ENCODE peak calls at places on chromosome 10, in five cellular contexts. One of them, this sample, is unnamed.
A peak's percentile ranks its signal among the peaks of the same experiment; 100 is the strongest.

GRCh38 chr10:132307823-132308587 is at the start of gene STK32C:
- DNase-seq in left lung: peak; percentile 97
- DNase-seq in naive thymus-derived CD4-positive, alpha-beta T cell: peak; percentile 88
- DNase-seq in aorta: peak; percentile 97
- DNase-seq in right cardiac atrium: peak; percentile 97
- DNase-seq in this sample: peak; percentile 92

GRCh38 chr10:14302035-14302434 is 28.7 kb downstream of the FRMD4A start:
- DNase-seq in left lung: no peak
- DNase-seq in right cardiac atrium: no peak
- DNase-seq in aorta: no peak
- DNase-seq in naive thymus-derived CD4-positive, alpha-beta T cell: no peak
- DNase-seq in this sample: no peak

GRCh38 chr10:27628631-27629030 is 117.0 kb downstream of the MKX start:
- DNase-seq in left lung: no peak
- DNase-seq in right cardiac atrium: no peak
- DNase-seq in aorta: no peak
- DNase-seq in naive thymus-derived CD4-positive, alpha-beta T cell: no peak
- DNase-seq in this sample: no peak

GRCh38 chr10:122341141-122341810 is 33.2 kb upstream of the PLEKHA1 start:
- DNase-seq in right cardiac atrium: no peak
- DNase-seq in aorta: no peak
- DNase-seq in left lung: no peak
- DNase-seq in naive thymus-derived CD4-positive, alpha-beta T cell: no peak
- DNase-seq in this sample: no peak

GRCh38 chr10:101666025-101666424 is 28.9 kb downstream of the FBXW4 start:
- DNase-seq in left lung: no peak
- DNase-seq in right cardiac atrium: no peak
- DNase-seq in aorta: no peak
- DNase-seq in naive thymus-derived CD4-positive, alpha-beta T cell: no peak
- DNase-seq in this sample: no peak

GRCh38 chr10:17062493-17063487 is 66.8 kb downstream of the CUBN start:
- DNase-seq in left lung: no peak
- DNase-seq in aorta: peak; percentile 86
- DNase-seq in right cardiac atrium: peak; percentile 64
- DNase-seq in naive thymus-derived CD4-positive, alpha-beta T cell: no peak
- DNase-seq in this sample: no peak

GRCh38 chr10:86083664-86084175 is 282.9 kb downstream of the GRID1 start:
- DNase-seq in left lung: no peak
- DNase-seq in right cardiac atrium: no peak
- DNase-seq in naive thymus-derived CD4-positive, alpha-beta T cell: no peak
- DNase-seq in aorta: no peak
- DNase-seq in this sample: no peak

GRCh38 chr10:101780187-101780817 is 2.9 kb downstream of the NPM3 start:
- DNase-seq in left lung: no peak
- DNase-seq in aorta: peak; percentile 62
- DNase-seq in naive thymus-derived CD4-positive, alpha-beta T cell: no peak
- DNase-seq in right cardiac atrium: peak; percentile 50
- DNase-seq in this sample: no peak

GRCh38 chr10:49679480-49679893 is at the start of gene C10orf53:
- DNase-seq in left lung: peak; percentile 78
- DNase-seq in naive thymus-derived CD4-positive, alpha-beta T cell: no peak
- DNase-seq in right cardiac atrium: no peak
- DNase-seq in aorta: no peak
- DNase-seq in this sample: no peak

GRCh38 chr10:95208702-95209391 is 14.8 kb downstream of the ACSM6 start:
- DNase-seq in right cardiac atrium: no peak
- DNase-seq in naive thymus-derived CD4-positive, alpha-beta T cell: no peak
- DNase-seq in aorta: no peak
- DNase-seq in left lung: no peak
- DNase-seq in this sample: no peak

GRCh38 chr10:121527690-121528089 is 70.6 kb downstream of the FGFR2 start:
- DNase-seq in right cardiac atrium: no peak
- DNase-seq in naive thymus-derived CD4-positive, alpha-beta T cell: no peak
- DNase-seq in left lung: no peak
- DNase-seq in aorta: no peak
- DNase-seq in this sample: no peak

GRCh38 chr10:5595095-5595494 is 70.3 kb downstream of the CALML3 start:
- DNase-seq in aorta: no peak
- DNase-seq in left lung: no peak
- DNase-seq in right cardiac atrium: no peak
- DNase-seq in naive thymus-derived CD4-positive, alpha-beta T cell: no peak
- DNase-seq in this sample: no peak

GRCh38 chr10:5356479-5356763 is 8.3 kb upstream of the UCN3 start:
- DNase-seq in right cardiac atrium: no peak
- DNase-seq in left lung: no peak
- DNase-seq in aorta: no peak
- DNase-seq in naive thymus-derived CD4-positive, alpha-beta T cell: no peak
- DNase-seq in this sample: no peak

GRCh38 chr10:129531969-129532660 is 65.1 kb downstream of the MGMT start:
- DNase-seq in naive thymus-derived CD4-positive, alpha-beta T cell: no peak
- DNase-seq in right cardiac atrium: no peak
- DNase-seq in left lung: no peak
- DNase-seq in aorta: no peak
- DNase-seq in this sample: no peak

GRCh38 chr10:118543714-118544400 is 51.6 kb downstream of the PRLHR start:
- DNase-seq in naive thymus-derived CD4-positive, alpha-beta T cell: peak; percentile 42
- DNase-seq in aorta: no peak
- DNase-seq in right cardiac atrium: no peak
- DNase-seq in left lung: no peak
- DNase-seq in this sample: no peak

GRCh38 chr10:42952358-42952757 is 124.5 kb upstream of the RET start:
- DNase-seq in naive thymus-derived CD4-positive, alpha-beta T cell: no peak
- DNase-seq in right cardiac atrium: peak; percentile 70
- DNase-seq in aorta: peak; percentile 70
- DNase-seq in left lung: peak; percentile 84
- DNase-seq in this sample: no peak

DNA sequence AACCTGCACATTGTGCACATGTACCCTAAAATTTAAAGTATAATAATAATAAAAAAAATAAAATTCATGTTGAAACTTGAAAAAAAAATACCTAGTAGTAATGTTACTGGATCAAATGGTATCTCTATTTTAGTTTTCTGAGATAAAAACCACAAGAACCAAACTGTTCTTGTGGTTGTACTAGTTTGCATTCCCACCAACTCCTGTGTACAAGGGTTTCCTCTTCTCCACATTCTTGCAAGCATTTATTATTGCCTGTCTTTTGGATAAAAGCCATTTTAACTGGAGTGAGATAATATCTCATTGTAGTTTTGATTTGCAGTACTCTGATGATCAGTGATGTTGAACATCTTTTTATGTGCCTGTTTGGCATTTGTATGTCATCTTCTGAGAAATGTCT is 177.7 kb downstream of the KIF20B start:
- DNase-seq in naive thymus-derived CD4-positive, alpha-beta T cell: no peak
- DNase-seq in aorta: no peak
- DNase-seq in right cardiac atrium: no peak
- DNase-seq in left lung: no peak
- DNase-seq in this sample: no peak
- H3K9me3 ChIP-seq in naive thymus-derived CD4-positive, alpha-beta T cell: no peaks in the 10 kb centered on the region
- H3K9me3 ChIP-seq in aorta: no peaks in the 10 kb centered on the region
- H3K9me3 ChIP-seq in right cardiac atrium: no peaks in the 10 kb centered on the region
- H3K9me3 ChIP-seq in left lung: peaks cover 4% of the 10 kb centered on the region
- H3K9me3 ChIP-seq in this sample: peaks cover 3% of the 10 kb centered on the region

GRCh38 chr10:131109291-131109690 is 202.2 kb downstream of the TCERG1L start:
- DNase-seq in left lung: no peak
- DNase-seq in right cardiac atrium: no peak
- DNase-seq in aorta: no peak
- DNase-seq in naive thymus-derived CD4-positive, alpha-beta T cell: no peak
- DNase-seq in this sample: no peak
- H3K9me3 ChIP-seq in left lung: peaks cover 6% of the 10 kb centered on the region
- H3K9me3 ChIP-seq in right cardiac atrium: no peaks in the 10 kb centered on the region
- H3K9me3 ChIP-seq in aorta: peaks cover 6% of the 10 kb centered on the region
- H3K9me3 ChIP-seq in naive thymus-derived CD4-positive, alpha-beta T cell: peaks cover 15% of the 10 kb centered on the region
- H3K9me3 ChIP-seq in this sample: no peaks in the 10 kb centered on the region

GRCh38 chr10:108970016-108970415 is 953.3 kb downstream of the XPNPEP1 start:
- DNase-seq in right cardiac atrium: no peak
- DNase-seq in naive thymus-derived CD4-positive, alpha-beta T cell: no peak
- DNase-seq in aorta: no peak
- DNase-seq in left lung: no peak
- DNase-seq in this sample: no peak
- H3K9me3 ChIP-seq in right cardiac atrium: no peaks in the 10 kb centered on the region
- H3K9me3 ChIP-seq in naive thymus-derived CD4-positive, alpha-beta T cell: no peaks in the 10 kb centered on the region
- H3K9me3 ChIP-seq in aorta: no peaks in the 10 kb centered on the region
- H3K9me3 ChIP-seq in left lung: peaks cover 4% of the 10 kb centered on the region
- H3K9me3 ChIP-seq in this sample: no peaks in the 10 kb centered on the region

DNA sequence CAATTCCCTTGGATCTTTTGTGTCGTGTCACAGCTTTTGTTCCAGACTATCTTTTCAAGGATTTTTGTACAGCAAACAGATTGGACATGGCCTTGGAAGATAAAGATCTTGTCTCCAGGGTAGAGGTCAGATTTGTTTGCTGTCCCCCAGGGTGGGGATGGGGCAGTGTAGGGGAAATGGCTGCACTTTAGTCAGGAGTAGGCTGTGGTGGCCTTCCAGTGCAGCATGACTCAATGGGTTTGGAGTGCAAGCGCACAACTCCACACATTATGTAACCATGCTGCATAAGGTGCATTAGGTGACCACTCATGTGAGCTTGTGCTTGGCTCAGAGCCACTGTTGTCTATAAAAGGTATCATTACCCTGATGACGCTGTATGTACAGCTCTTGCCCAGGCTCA is 23.9 kb upstream of the ADAMTS14 start:
- DNase-seq in naive thymus-derived CD4-positive, alpha-beta T cell: peak; percentile 22
- DNase-seq in left lung: no peak
- DNase-seq in right cardiac atrium: no peak
- DNase-seq in aorta: no peak
- DNase-seq in this sample: no peak
- H3K9me3 ChIP-seq in naive thymus-derived CD4-positive, alpha-beta T cell: peaks cover 46% of the 10 kb centered on the region
- H3K9me3 ChIP-seq in left lung: peaks cover 20% of the 10 kb centered on the region
- H3K9me3 ChIP-seq in right cardiac atrium: no peaks in the 10 kb centered on the region
- H3K9me3 ChIP-seq in aorta: peaks cover 5% of the 10 kb centered on the region
- H3K9me3 ChIP-seq in this sample: no peaks in the 10 kb centered on the region

DNA sequence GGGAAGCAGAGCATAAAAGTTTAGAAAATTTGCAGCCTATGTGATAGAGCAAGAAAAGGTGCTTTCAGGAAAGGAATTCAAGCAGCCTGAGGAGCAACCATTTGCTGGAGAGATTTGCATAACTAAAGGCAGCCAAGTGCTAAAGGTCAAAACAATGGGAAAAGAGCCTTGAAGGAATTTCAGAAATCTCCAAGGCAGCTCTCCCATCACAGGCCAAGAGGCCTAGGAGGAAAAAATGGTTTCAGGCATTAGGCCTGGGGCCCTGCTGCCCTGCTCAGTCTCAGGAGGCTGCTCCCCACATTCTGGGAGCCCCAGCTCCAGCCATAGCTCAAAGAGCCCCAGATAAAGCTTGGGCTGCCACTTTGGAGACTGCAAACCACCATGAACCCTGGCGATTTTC is 95.9 kb upstream of the UNC5B start:
- DNase-seq in left lung: no peak
- DNase-seq in naive thymus-derived CD4-positive, alpha-beta T cell: no peak
- DNase-seq in aorta: no peak
- DNase-seq in right cardiac atrium: no peak
- DNase-seq in this sample: no peak
- H3K9me3 ChIP-seq in left lung: peaks cover 57% of the 10 kb centered on the region
- H3K9me3 ChIP-seq in naive thymus-derived CD4-positive, alpha-beta T cell: peaks cover 25% of the 10 kb centered on the region
- H3K9me3 ChIP-seq in aorta: peaks cover 12% of the 10 kb centered on the region
- H3K9me3 ChIP-seq in right cardiac atrium: peaks cover 10% of the 10 kb centered on the region
- H3K9me3 ChIP-seq in this sample: peaks cover 5% of the 10 kb centered on the region

GRCh38 chr10:30503700-30504462 is 69.9 kb downstream of the MAP3K8 start:
- DNase-seq in aorta: no peak
- DNase-seq in naive thymus-derived CD4-positive, alpha-beta T cell: no peak
- DNase-seq in left lung: no peak
- DNase-seq in right cardiac atrium: no peak
- DNase-seq in this sample: no peak

GRCh38 chr10:30505543-30506298 is 71.7 kb downstream of the MAP3K8 start:
- DNase-seq in right cardiac atrium: no peak
- DNase-seq in left lung: no peak
- DNase-seq in naive thymus-derived CD4-positive, alpha-beta T cell: no peak
- DNase-seq in aorta: no peak
- DNase-seq in this sample: no peak

GRCh38 chr10:30510184-30510931 is 76.4 kb downstream of the MAP3K8 start:
- DNase-seq in naive thymus-derived CD4-positive, alpha-beta T cell: no peak
- DNase-seq in left lung: no peak
- DNase-seq in aorta: no peak
- DNase-seq in right cardiac atrium: no peak
- DNase-seq in this sample: no peak

GRCh38 chr10:30510932-30511700 is 77.1 kb downstream of the MAP3K8 start:
- DNase-seq in naive thymus-derived CD4-positive, alpha-beta T cell: no peak
- DNase-seq in right cardiac atrium: no peak
- DNase-seq in left lung: no peak
- DNase-seq in aorta: no peak
- DNase-seq in this sample: no peak

DNA sequence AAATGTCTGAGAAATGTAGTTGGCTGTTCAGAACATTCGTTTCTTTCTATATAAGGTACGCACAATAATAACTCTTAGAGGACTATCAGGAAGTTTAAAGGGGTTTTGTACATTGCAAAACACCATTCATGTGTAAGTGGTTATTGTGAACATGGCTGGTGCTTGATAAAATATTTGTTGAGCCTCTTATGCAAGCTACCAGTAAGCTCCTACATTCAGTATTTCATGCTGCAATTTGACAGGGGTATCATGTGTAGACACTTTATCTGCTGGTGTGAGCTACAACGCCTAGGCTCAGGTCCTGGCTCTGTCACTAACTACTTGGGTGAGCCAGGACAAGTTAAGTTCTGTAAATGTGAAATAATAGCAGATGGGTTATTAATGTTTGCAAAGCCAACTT is 75.5 kb downstream of the MAP3K8 start:
- DNase-seq in left lung: no peak
- DNase-seq in right cardiac atrium: no peak
- DNase-seq in naive thymus-derived CD4-positive, alpha-beta T cell: no peak
- DNase-seq in aorta: no peak
- DNase-seq in this sample: no peak
- H3K9me3 ChIP-seq in left lung: no peaks in the 10 kb centered on the region
- H3K9me3 ChIP-seq in right cardiac atrium: no peaks in the 10 kb centered on the region
- H3K9me3 ChIP-seq in naive thymus-derived CD4-positive, alpha-beta T cell: no peaks in the 10 kb centered on the region
- H3K9me3 ChIP-seq in aorta: no peaks in the 10 kb centered on the region
- H3K9me3 ChIP-seq in this sample: no peaks in the 10 kb centered on the region

DNA sequence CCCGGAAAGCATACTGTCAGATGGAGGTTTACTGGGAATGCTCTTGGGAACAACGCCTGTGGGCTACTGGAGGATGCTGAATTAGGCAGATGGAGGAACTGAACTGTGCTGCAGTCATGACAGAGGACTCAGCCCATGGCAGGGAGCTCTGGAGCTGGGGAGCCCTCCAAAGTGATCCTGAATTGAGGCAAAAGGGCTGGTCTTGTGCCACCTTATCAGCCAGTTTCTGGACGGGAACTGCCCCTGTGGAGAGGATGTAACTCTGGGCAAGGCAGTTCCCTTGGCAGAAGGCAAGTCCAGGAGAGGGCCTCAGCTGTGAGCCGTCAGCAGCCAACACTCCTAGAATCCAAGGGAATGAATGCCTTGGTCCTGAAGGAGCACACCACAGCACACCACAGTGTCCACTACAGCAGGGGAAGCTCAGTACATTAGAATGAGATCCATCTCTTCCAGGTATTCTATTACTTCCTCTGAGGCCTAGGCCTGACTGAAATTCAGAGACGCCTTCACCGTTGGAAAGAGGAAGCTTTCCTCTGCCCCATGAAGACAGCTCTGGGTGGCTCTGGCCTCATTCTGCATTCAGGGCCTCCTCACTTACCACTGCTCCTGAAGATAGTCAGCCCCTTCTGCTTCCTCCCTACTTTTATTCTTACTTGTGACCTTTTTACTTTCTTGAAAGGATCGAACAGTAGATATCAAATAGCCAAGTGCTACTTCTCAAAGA is 139.6 kb upstream of the GPR26 start:
- DNase-seq in naive thymus-derived CD4-positive, alpha-beta T cell: no peak
- DNase-seq in aorta: no peak
- DNase-seq in left lung: no peak
- DNase-seq in right cardiac atrium: no peak
- DNase-seq in this sample: no peak
- H3K9me3 ChIP-seq in naive thymus-derived CD4-positive, alpha-beta T cell: no peaks in the 10 kb centered on the region
- H3K9me3 ChIP-seq in aorta: peaks cover 4% of the 10 kb centered on the region
- H3K9me3 ChIP-seq in left lung: no peaks in the 10 kb centered on the region
- H3K9me3 ChIP-seq in right cardiac atrium: no peaks in the 10 kb centered on the region
- H3K9me3 ChIP-seq in this sample: no peaks in the 10 kb centered on the region